ENCODE peak calls at places on chromosomes 13 and 19, in six cellular contexts. F, T, C, W, O and Z are unnamed samples.

GRCh38 chr13:67069117-67069767 is 160.9 kb downstream of the PCDH9 start:
- DNase-seq in C (no peak), T (no peak), O (no peak), W (no peak), F (no peak), Z (no peak)

GRCh38 chr13:30145709-30146367 is 161.5 kb downstream of the KATNAL1 start:
- DNase-seq in C (no peak), O (no peak), W (no peak), F (no peak), T (no peak), Z (no peak)

GRCh38 chr13:27183561-27184147 is 12.0 kb upstream of the USP12 start:
- DNase-seq in O (peak; percentile 27), F (no peak), W (peak; percentile 65), T (no peak), C (no peak), Z (peak; percentile 87)

GRCh38 chr19:53463263-53463662 is 4.3 kb upstream of the ZNF813 start:
- DNase-seq in C (no peak), F (peak; percentile 24), T (no peak), O (no peak), W (no peak), Z (peak; percentile 7)

GRCh38 chr19:51166846-51167490 is 24.9 kb downstream of the SIGLEC7 start:
- DNase-seq in O (no peak), C (no peak), F (peak; percentile 25), T (no peak), W (no peak), Z (no peak)

GRCh38 chr13:33208290-33208990 is 77.1 kb downstream of the STARD13 start:
- DNase-seq in W (no peak), O (no peak), F (no peak), T (no peak), C (no peak), Z (peak; percentile 48)

GRCh38 chr13:23455401-23456185 is 22.1 kb upstream of the SACS start:
- DNase-seq in O (no peak), F (no peak), C (no peak), W (no peak), T (no peak), Z (no peak)

GRCh38 chr13:20053016-20053415 is 94.5 kb downstream of the ZMYM2 start:
- DNase-seq in W (peak; percentile 5), T (no peak), C (no peak), F (no peak), O (no peak), Z (peak; percentile 27)